ENCODE peak calls at places on chromosomes 3 and 15, in six cellular contexts. Q, G, I, A, N and V are unnamed samples.

GRCh38 chr15:101123222-101123910 is 128.5 kb downstream of the CHSY1 start:
- DNase-seq in Q (no peak), G (no peak), I (no peak), A (no peak), N (no peak), V (no peak)

GRCh38 chr15:70795311-70795665 is 31.9 kb upstream of the UACA start:
- DNase-seq in Q (no peak), G (no peak), I (peak; percentile 97), A (no peak), N (peak; percentile 87), V (no peak)

GRCh38 chr3:43105224-43105596 is 669 bp downstream of the POMGNT2 start:
- DNase-seq in Q (no peak), G (peak; percentile 3), I (no peak), A (no peak), N (no peak), V (no peak)

GRCh38 chr3:159593927-159594605 is 394.6 kb upstream of the IL12A start:
- DNase-seq in Q (no peak), G (no peak), I (no peak), A (no peak), N (no peak), V (no peak)

GRCh38 chr3:55721716-55722484 is 234.8 kb upstream of the WNT5A start:
- DNase-seq in Q (no peak), G (peak; percentile 14), I (no peak), A (peak; percentile 26), N (peak; percentile 33), V (no peak)

GRCh38 chr3:11206316-11206715 is 52.0 kb downstream of the HRH1 start:
- DNase-seq in Q (peak; percentile 42), G (no peak), I (no peak), A (no peak), N (no peak), V (no peak)

GRCh38 chr15:41568350-41569017 is 9.5 kb downstream of the TYRO3 start:
- DNase-seq in Q (no peak), G (peak; percentile 54), I (no peak), A (no peak), N (no peak), V (no peak)

GRCh38 chr3:185306847-185307246 is 53.0 kb upstream of the EHHADH start:
- DNase-seq in Q (no peak), G (no peak), I (no peak), A (no peak), N (no peak), V (no peak)

GRCh38 chr3:38116471-38117162 is 20.3 kb downstream of the ACAA1 start:
- DNase-seq in Q (peak; percentile 52), G (no peak), I (no peak), A (no peak), N (no peak), V (no peak)

GRCh38 chr15:89041507-89041906 is 46.7 kb upstream of the ABHD2 start:
- DNase-seq in Q (no peak), G (no peak), I (no peak), A (no peak), N (no peak), V (no peak)

GRCh38 chr15:82043130-82043673 is 2.6 kb downstream of the MEX3B start:
- DNase-seq in Q (peak; percentile 66), G (no peak), I (no peak), A (no peak), N (no peak), V (peak; percentile 87)

GRCh38 chr3:62605413-62606068 is 232.2 kb upstream of the FEZF2 start:
- DNase-seq in Q (no peak), G (no peak), I (no peak), A (no peak), N (no peak), V (no peak)

GRCh38 chr3:139226731-139227130 is 117.1 kb upstream of the MRPS22 start:
- DNase-seq in Q (no peak), G (no peak), I (no peak), A (no peak), N (no peak), V (no peak)

GRCh38 chr15:48388017-48388936 is 57.0 kb downstream of the DUT start:
- DNase-seq in Q (no peak), G (no peak), I (no peak), A (no peak), N (peak; percentile 58), V (no peak)

GRCh38 chr15:98123297-98123696 is 162.8 kb downstream of the ARRDC4 start:
- DNase-seq in Q (no peak), G (no peak), I (no peak), A (no peak), N (no peak), V (no peak)

GRCh38 chr3:122021037-122021436 is 1.0 kb downstream of the ILDR1 start:
- DNase-seq in Q (no peak), G (no peak), I (no peak), A (no peak), N (no peak), V (no peak)

GRCh38 chr3:5002174-5002870 is 23.1 kb downstream of the BHLHE40 start:
- DNase-seq in Q (peak; percentile 13), G (no peak), I (no peak), A (no peak), N (no peak), V (no peak)

GRCh38 chr3:188853896-188854295 is 317.9 kb upstream of the TPRG1 start:
- DNase-seq in Q (no peak), G (no peak), I (no peak), A (peak; percentile 22), N (no peak), V (no peak)

GRCh38 chr15:57607570-57608000 is 15.9 kb downstream of the MYZAP start:
- DNase-seq in Q (no peak), G (no peak), I (no peak), A (no peak), N (no peak), V (no peak)

GRCh38 chr15:60643490-60644040 is 164.6 kb upstream of the ICE2 start:
- DNase-seq in Q (no peak), G (no peak), I (no peak), A (no peak), N (no peak), V (no peak)

GRCh38 chr15:85097706-85098105 is 116.0 kb downstream of the PDE8A start:
- DNase-seq in Q (no peak), G (no peak), I (no peak), A (no peak), N (no peak), V (no peak)

GRCh38 chr3:13653631-13654279 is 104.8 kb downstream of the FBLN2 start:
- DNase-seq in Q (no peak), G (no peak), I (no peak), A (no peak), N (no peak), V (no peak)

GRCh38 chr15:31295660-31296059 is 31.0 kb upstream of the KLF13 start:
- DNase-seq in Q (peak; percentile 52), G (peak; percentile 1), I (no peak), A (no peak), N (no peak), V (no peak)

GRCh38 chr15:47586653-47587224 is 130.6 kb upstream of the SEMA6D start:
- DNase-seq in Q (no peak), G (no peak), I (no peak), A (peak; percentile 98), N (no peak), V (no peak)

DNA sequence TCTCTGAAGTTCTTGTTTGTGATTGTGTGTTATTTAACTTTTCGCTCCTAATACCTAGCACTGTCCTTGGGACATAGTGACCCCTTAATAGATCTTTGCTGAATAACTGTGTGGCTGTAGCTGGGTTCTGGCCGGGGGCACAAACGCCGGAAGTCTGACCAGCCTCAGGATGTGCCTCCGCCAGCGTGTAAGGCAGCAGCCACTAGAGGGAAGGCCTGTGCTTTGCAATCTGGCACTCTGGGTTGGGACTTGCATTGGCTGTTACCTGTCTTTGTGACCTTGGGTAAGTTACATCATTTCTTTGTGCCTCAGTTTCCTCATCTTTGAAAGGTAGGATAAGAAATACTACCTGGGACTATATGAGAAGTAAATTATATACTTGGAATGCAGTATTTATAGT is 158.7 kb downstream of the GHSR start:
- DNase-seq in Q (peak; percentile 68), G (no peak), I (no peak), A (no peak), N (no peak), V (no peak)
- TF ChIP-seq CTCF in Q (peak; percentile 9), G (peak; percentile 43), I (peak; percentile 40), A (peak; percentile 44), N (peak; percentile 51), V (peak; percentile 62)

DNA sequence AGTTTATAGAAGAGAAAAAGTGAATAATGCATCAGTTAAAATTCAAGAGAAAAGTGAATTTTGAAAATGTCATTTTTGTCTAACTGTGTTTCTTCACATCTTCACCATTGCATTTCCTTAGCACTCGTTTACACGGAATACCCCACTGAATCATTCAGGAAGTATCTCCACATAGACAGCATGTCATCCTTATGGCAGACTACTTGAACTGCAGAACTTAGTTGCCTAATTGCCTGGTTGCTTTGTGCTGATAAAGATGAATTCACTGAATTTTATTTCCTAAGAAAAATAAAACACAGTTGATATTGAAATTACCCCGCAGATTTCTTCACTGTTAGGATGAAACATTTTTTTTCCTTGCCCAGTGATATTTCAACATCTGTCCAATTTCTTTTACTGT is 627.1 kb downstream of the ROBO1 start:
- DNase-seq in Q (no peak), G (no peak), I (no peak), A (no peak), N (no peak), V (no peak)
- TF ChIP-seq CTCF in Q (no peak), G (no peak), I (no peak), A (no peak), N (no peak), V (no peak)

DNA sequence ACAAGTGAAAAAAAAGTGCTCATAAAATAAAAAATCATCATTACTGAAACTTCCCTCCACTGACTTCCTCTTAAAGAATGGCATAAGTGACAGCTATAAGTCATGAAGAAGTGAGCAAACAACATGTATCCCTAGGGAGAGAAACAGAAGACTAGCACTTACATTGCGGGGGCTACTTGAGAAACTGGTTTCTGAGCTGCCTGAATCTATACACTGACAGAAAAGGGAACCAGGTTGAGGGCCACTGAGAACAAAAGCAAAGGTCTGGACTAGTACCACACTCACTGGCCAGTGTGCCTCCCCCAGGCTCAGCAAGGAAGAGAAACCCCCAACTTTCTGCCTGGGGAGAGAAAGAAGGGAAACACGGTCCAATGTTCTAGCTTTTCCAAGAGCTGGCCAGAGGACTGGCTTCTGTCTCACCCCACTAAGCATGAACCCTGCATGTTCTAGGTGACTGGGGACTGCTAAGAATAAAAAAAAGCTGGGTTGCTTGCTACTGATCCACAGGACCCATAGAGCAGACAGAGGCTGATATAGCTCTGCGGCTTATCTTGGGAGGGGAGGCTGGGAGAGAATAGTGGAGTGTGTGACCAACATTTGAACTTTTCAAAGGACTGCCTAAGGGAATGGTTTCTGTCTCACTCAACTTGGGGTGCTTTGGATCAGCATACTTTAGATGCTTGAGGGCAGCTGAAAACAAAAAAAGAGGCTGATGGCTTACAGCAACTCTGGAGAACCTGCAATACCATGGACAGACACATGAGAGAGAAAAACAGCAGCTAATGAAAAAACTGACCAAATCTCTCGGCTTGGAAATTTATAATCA is 8.1 kb downstream of the RAD18 start:
- DNase-seq in Q (no peak), G (no peak), I (no peak), A (no peak), N (peak; percentile 33), V (no peak)
- TF ChIP-seq CTCF in Q (no peak), G (peak; percentile 31), I (no peak), A (no peak), N (no peak), V (peak; percentile 48)

DNA sequence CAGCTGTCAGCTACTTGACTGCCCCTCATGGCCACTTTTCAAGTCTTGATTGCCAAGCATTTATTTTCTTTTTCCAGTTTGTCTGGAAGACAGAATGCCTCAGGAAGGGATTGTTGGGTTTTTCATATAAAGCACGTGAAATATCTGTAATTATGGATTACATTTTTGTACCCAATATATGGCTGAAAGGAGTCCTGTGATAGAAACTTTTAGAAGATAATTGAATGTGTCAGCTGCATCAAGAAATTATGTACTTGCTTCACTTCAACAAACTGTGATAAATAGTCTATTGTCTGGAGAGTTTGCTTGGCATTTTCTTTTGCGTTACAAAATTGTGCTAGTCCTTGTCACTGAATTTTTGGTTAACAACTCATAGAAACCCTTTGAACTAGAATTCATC is 247.9 kb upstream of the SLCO3A1 start:
- DNase-seq in Q (no peak), G (no peak), I (no peak), A (no peak), N (no peak), V (no peak)
- TF ChIP-seq CTCF in Q (no peak), G (no peak), I (no peak), A (no peak), N (no peak), V (no peak)